ENCODE peak calls at places on chromosomes 3 and 15, in eight cellular contexts. A, X, K, U, I, P, E and Z are unnamed samples.
A peak's percentile ranks its signal among the peaks of the same experiment; 100 is the strongest.

GRCh38 chr3:38989932-38990510 is 61.7 kb downstream of the SCN11A start:
- DNase-seq in K (no peak), X (no peak), P (no peak), U (no peak), A (no peak), I (no peak), E (no peak), Z (no peak)

GRCh38 chr15:47196057-47196456 is 521.2 kb upstream of the SEMA6D start:
- DNase-seq in I (peak; percentile 6), X (peak; percentile 77), P (peak; percentile 95), A (peak; percentile 84), U (peak; percentile 91), E (peak; percentile 87), K (peak; percentile 82), Z (peak; percentile 68)

GRCh38 chr15:31482122-31482922 is 155.7 kb downstream of the KLF13 start:
- DNase-seq in X (no peak), A (no peak), I (no peak), K (no peak), E (peak; percentile 29), P (no peak), U (no peak), Z (no peak)

GRCh38 chr3:133868758-133869429 is 26.8 kb downstream of the RAB6B start:
- DNase-seq in I (no peak), E (no peak), P (no peak), U (no peak), A (no peak), K (no peak), X (no peak), Z (no peak)

GRCh38 chr3:2568929-2569328 is 470.3 kb downstream of the CNTN4 start:
- DNase-seq in X (no peak), A (no peak), K (no peak), U (no peak), P (no peak), E (no peak), I (no peak), Z (no peak)

GRCh38 chr3:128867200-128868125 is 12.0 kb upstream of the ACAD9 start:
- DNase-seq in E (no peak), U (peak; percentile 14), A (no peak), X (no peak), I (no peak), K (no peak), P (no peak), Z (no peak)

GRCh38 chr3:188262913-188263683 is 109.1 kb downstream of the LPP start:
- DNase-seq in U (peak; percentile 78), A (peak; percentile 47), E (no peak), X (no peak), K (peak; percentile 21), P (no peak), I (no peak), Z (peak; percentile 84)

GRCh38 chr15:37101634-37102314 is 1.4 kb upstream of the MEIS2 start:
- DNase-seq in U (peak; percentile 74), I (peak; percentile 66), E (peak; percentile 83), X (no peak), P (peak; percentile 93), K (peak; percentile 87), A (peak; percentile 87), Z (peak; percentile 53)

GRCh38 chr15:61387675-61388074 is 158.6 kb upstream of the RORA start:
- DNase-seq in X (no peak), U (no peak), E (no peak), A (no peak), K (no peak), P (no peak), I (no peak), Z (no peak)

GRCh38 chr15:95931619-95932018 is 398.9 kb upstream of the NR2F2 start:
- DNase-seq in U (no peak), P (no peak), X (no peak), K (no peak), I (no peak), A (no peak), E (no peak), Z (no peak)

GRCh38 chr15:82647835-82648256 is 683 bp upstream of the CPEB1 start:
- DNase-seq in P (peak; percentile 46), X (no peak), E (peak; percentile 73), A (no peak), I (no peak), K (no peak), U (no peak), Z (no peak)

GRCh38 chr15:52010633-52011595 is 8.1 kb upstream of the MAPK6 start:
- DNase-seq in I (no peak), E (no peak), X (peak; percentile 72), K (peak; percentile 89), P (no peak), U (peak; percentile 79), A (no peak), Z (peak; percentile 74)

GRCh38 chr15:75368689-75369239 is 357 bp upstream of the MAN2C1 start:
- DNase-seq in X (no peak), P (no peak), I (no peak), K (no peak), E (no peak), A (no peak), U (peak; percentile 39), Z (no peak)

GRCh38 chr3:112445839-112446238 is 53.4 kb downstream of the BTLA start:
- DNase-seq in P (no peak), E (no peak), I (no peak), K (no peak), X (no peak), A (no peak), U (no peak), Z (no peak)

GRCh38 chr3:181948286-181948685 is 236.6 kb downstream of the SOX2 start:
- DNase-seq in U (no peak), E (no peak), K (no peak), P (no peak), X (no peak), A (no peak), I (no peak), Z (peak; percentile 23)

GRCh38 chr3:66037330-66037985 is 1.3 kb downstream of the MAGI1 start:
- DNase-seq in U (peak; percentile 36), X (no peak), A (peak; percentile 68), E (peak; percentile 76), K (peak; percentile 65), I (peak; percentile 62), P (peak; percentile 65), Z (peak; percentile 53)

GRCh38 chr3:190830031-190830430 is 32.5 kb downstream of the GMNC start:
- DNase-seq in U (no peak), X (no peak), E (no peak), P (no peak), I (no peak), K (no peak), A (no peak), Z (no peak)

GRCh38 chr15:76099388-76099787 is 39.6 kb downstream of the TMEM266 start:
- DNase-seq in K (no peak), P (no peak), E (no peak), X (no peak), A (no peak), U (no peak), I (no peak), Z (no peak)

GRCh38 chr3:15319127-15319526 is 13.3 kb downstream of the SH3BP5 start:
- DNase-seq in U (no peak), X (no peak), A (no peak), K (no peak), P (no peak), I (no peak), E (no peak), Z (no peak)

DNA sequence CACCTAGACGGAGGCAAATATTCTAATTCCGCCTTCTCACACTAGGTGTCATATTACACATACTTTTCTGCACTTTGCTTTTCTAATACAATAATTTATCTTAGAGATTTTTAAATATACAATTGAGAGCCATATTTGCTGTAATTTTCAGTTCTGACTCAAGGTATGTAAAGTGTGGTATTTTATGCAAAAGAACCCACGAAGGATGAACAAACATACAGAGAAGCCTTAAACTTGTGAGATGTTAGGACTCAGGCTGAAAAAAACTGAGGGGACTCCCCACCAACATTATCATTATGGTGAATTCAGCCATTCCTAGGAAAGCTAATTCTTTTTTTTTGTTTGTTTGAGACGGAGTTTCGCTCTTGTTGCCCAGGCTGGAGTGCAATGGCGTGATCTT is 9.6 kb downstream of the ZBTB11 start:
- DNase-seq in P (no peak), I (no peak), X (no peak), A (no peak), U (no peak), K (no peak), E (no peak), Z (no peak)
- TF ChIP-seq CTCF in P (no peak), I (no peak), X (no peak), A (no peak), U (no peak), K (no peak), E (no peak), Z (no peak)

DNA sequence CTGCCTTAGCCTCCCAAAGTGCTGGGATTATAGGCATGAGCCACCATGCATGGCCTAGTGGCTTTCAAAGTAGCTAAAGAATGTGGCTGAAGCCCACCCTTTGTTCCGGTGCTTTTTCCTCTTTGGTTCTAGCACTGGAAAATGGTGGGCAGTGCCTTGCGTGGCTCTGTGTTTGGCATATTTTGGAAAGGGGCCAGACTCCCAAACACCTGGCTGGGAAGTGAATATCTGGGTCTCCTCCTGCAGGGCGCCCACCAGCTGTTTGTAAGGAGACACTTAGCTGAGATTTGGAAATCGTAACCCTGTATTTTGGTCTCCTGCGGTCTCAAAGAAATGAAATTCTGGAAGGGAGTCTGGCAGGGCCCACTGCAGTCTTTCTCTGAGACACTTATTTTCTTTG is 336.4 kb downstream of the IL20RB start:
- DNase-seq in I (no peak), U (no peak), K (no peak), E (no peak), P (no peak), A (no peak), X (no peak), Z (no peak)
- H3K27ac ChIP-seq in I (no peak overlapping the region), U (no peak overlapping the region), K (no peak overlapping the region), E (no peak overlapping the region), P (no peak overlapping the region), A (no peak overlapping the region), X (no peak overlapping the region), Z (no peak overlapping the region)

DNA sequence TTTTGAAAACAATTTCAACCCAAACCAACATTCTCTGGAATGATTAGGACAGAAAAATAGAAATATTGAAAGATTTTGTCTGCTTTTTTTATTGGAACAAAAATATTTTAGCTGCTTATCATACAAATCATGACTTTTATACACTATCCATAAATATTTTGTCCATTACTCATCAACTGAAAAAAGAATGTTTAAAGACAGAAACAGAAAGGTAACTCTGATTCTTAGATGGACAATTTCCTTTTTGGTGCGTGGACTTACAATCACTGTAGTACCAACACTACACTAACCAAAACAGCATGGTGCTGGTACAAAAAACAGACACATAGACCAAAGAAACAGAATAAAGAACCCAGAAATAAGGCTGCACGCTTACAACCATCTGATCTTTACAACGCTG is 582.8 kb upstream of the CCDC54 start:
- DNase-seq in A (no peak), U (no peak), E (no peak), X (no peak), K (no peak), P (no peak), I (no peak), Z (no peak)
- TF ChIP-seq CTCF in A (no peak), U (no peak), E (no peak), X (no peak), K (no peak), P (no peak), I (no peak), Z (no peak)

DNA sequence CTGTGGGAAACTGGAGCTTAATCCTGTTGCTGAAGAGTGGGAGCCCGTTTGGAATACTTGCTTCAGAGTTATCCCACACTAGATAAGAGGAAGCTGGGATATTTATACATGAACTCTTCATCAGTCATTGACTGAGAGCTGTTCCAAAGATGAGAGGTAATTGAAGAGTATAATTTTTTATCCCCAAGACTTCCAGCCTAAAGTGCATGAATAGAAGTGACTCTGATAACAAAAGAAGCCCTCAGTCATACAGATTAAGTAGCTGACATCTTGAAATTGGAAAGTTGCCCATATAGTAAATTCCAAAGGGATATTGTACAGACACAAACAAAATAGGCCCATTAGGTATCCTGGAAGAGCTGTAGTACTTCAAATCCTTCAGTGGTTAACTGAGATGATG is 268.0 kb downstream of the EPHA3 start:
- DNase-seq in K (no peak), A (no peak), U (no peak), I (no peak), E (no peak), P (peak; percentile 59), X (no peak), Z (no peak)
- H3K27ac ChIP-seq in K (no peak overlapping the region), A (no peak overlapping the region), U (no peak overlapping the region), I (no peak overlapping the region), E (no peak overlapping the region), P (peak overlapping the region; percentile 74), X (no peak overlapping the region), Z (no peak overlapping the region)